ENCODE peak calls at places on chromosomes 6 and 20, in six cellular contexts. A, R, W, U, Q and V are unnamed samples.

GRCh38 chr6:39156763-39157162 is 41.8 kb upstream of the SAYSD1 start:
- DNase-seq in A (no peak), R (no peak), W (no peak), U (no peak), Q (no peak), V (no peak)

GRCh38 chr6:37731888-37732287 is 34.2 kb upstream of the MDGA1 start:
- DNase-seq in A (peak; percentile 81), R (no peak), W (no peak), U (peak; percentile 65), Q (no peak), V (peak; percentile 49)

GRCh38 chr6:65566117-65566516 is 140.9 kb downstream of the EYS start:
- DNase-seq in A (no peak), R (no peak), W (no peak), U (no peak), Q (no peak), V (no peak)

GRCh38 chr20:37534401-37535157 is 6.9 kb upstream of the BLCAP start:
- DNase-seq in A (no peak), R (no peak), W (peak; percentile 70), U (peak; percentile 92), Q (no peak), V (peak; percentile 90)

GRCh38 chr6:64221776-64222175 is 586.2 kb downstream of the PHF3 start:
- DNase-seq in A (no peak), R (no peak), W (no peak), U (no peak), Q (no peak), V (no peak)

GRCh38 chr6:136546321-136546720 is 3.9 kb downstream of the MAP7 start:
- DNase-seq in A (no peak), R (no peak), W (no peak), U (no peak), Q (no peak), V (no peak)

GRCh38 chr6:3749991-3750323 is 1.6 kb downstream of the PXDC1 start:
- DNase-seq in A (no peak), R (peak; percentile 70), W (no peak), U (no peak), Q (peak; percentile 72), V (no peak)

GRCh38 chr6:380234-381218 is 11.0 kb upstream of the IRF4 start:
- DNase-seq in A (no peak), R (no peak), W (no peak), U (no peak), Q (no peak), V (no peak)

GRCh38 chr20:31869942-31870702 is at the start of the genes DUSP15 and TTLL9:
- DNase-seq in A (peak; percentile 82), R (peak; percentile 48), W (no peak), U (no peak), Q (no peak), V (no peak)

GRCh38 chr20:381581-382290 is 1.2 kb downstream of the TRIB3 start:
- DNase-seq in A (peak; percentile 90), R (peak; percentile 81), W (peak; percentile 61), U (peak; percentile 94), Q (peak; percentile 71), V (peak; percentile 76)

GRCh38 chr20:36408219-36408618 is 102.1 kb downstream of the DLGAP4 start:
- DNase-seq in A (no peak), R (peak; percentile 53), W (no peak), U (no peak), Q (no peak), V (no peak)

GRCh38 chr20:35601021-35601973 is 14.3 kb upstream of the SPAG4 start:
- DNase-seq in A (peak; percentile 91), R (peak; percentile 83), W (no peak), U (peak; percentile 84), Q (peak; percentile 77), V (no peak)

GRCh38 chr20:22607695-22608094 is 23.3 kb upstream of the FOXA2 start:
- DNase-seq in A (no peak), R (no peak), W (no peak), U (no peak), Q (no peak), V (no peak)

GRCh38 chr6:154782245-154782644 is 49.0 kb downstream of the SCAF8 start:
- DNase-seq in A (no peak), R (no peak), W (no peak), U (no peak), Q (no peak), V (no peak)

GRCh38 chr20:54649511-54649962 is 174.1 kb downstream of the DOK5 start:
- DNase-seq in A (peak; percentile 76), R (peak; percentile 86), W (peak; percentile 62), U (peak; percentile 77), Q (peak; percentile 67), V (peak; percentile 27)

GRCh38 chr20:63911171-63911570 is 16.2 kb downstream of the DNAJC5 start:
- DNase-seq in A (no peak), R (peak; percentile 85), W (peak; percentile 12), U (no peak), Q (peak; percentile 38), V (no peak)

GRCh38 chr6:139640911-139641310 is 266.5 kb upstream of the CITED2 start:
- DNase-seq in A (no peak), R (no peak), W (no peak), U (no peak), Q (no peak), V (no peak)

GRCh38 chr6:11386323-11386722 is 151.2 kb upstream of the TMEM170B start:
- DNase-seq in A (no peak), R (no peak), W (no peak), U (peak; percentile 93), Q (no peak), V (peak; percentile 89)

GRCh38 chr20:35144694-35145093 is 2.4 kb downstream of the EDEM2 start:
- DNase-seq in A (no peak), R (no peak), W (no peak), U (peak; percentile 55), Q (no peak), V (no peak)

GRCh38 chr20:51594206-51594998 is 51.9 kb upstream of the NFATC2 start:
- DNase-seq in A (no peak), R (no peak), W (no peak), U (no peak), Q (no peak), V (no peak)

GRCh38 chr6:14278000-14278399 is 160.4 kb downstream of the CD83 start:
- DNase-seq in A (no peak), R (no peak), W (no peak), U (no peak), Q (no peak), V (no peak)

GRCh38 chr6:169420912-169421543 is 167.4 kb upstream of the THBS2 start:
- DNase-seq in A (no peak), R (peak; percentile 32), W (peak; percentile 26), U (peak; percentile 19), Q (no peak), V (no peak)
- TF ChIP-seq CTCF in A (no peak), R (no peak), W (peak; percentile 64), U (peak; percentile 25), Q (peak; percentile 39), V (no peak)

DNA sequence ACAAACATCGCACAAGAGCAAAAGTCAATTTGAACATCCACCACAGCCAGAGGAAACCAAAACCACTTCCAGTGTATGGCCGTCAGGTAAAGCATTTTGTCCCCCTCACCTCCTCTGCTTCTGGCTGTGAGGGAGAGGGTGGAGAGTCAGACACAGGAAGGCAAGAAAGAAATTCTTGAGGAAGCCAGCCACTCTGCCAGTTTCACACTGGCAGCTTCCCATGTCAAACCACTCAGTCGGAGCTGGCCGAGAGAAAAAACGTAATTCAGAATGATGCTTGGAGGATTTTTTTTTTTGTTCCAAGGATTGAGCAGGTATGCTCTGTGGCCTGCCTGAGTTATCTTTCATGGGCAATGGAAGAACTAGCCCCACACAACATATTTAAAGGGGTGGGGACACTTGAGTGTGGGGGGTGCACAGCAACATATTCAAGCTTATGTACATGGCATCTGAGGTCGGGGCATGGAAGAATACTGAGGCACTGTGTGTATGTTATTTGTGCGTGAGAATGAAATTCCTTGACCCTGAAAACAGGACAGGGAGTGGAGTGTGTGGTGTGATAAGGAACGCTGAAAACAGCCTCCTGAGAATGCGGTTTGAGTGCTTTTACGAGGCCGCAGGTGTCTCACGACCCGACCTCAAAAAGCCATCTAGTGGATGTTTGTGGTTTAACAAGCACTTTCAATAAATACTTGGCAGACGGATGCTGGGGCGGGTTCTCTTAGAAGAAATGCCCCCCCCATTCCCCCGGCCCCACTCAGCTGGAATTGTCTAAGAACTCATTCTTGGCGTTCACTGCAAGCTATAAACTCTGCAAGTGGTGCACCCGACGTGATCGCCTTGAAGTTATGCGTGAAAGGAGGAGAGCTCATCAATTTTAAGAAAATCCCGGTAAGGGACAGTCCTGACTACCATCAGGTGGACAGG is 27.5 kb upstream of the ZBTB22 start:
- DNase-seq in A (peak; percentile 87), R (peak; percentile 37), W (peak; percentile 74), U (peak; percentile 89), Q (peak; percentile 57), V (peak; percentile 74)
- H3K4me3 ChIP-seq in A (peak overlapping the region; percentile 27), R (no peak overlapping the region), W (no peak overlapping the region), U (peak overlapping the region; percentile 44), Q (no peak overlapping the region), V (peak overlapping the region; percentile 18)

GRCh38 chr6:41231246-41231645 is 3.1 kb downstream of the TREML4 start:
- DNase-seq in A (no peak), R (no peak), W (no peak), U (no peak), Q (no peak), V (no peak)

GRCh38 chr6:41226752-41227151 is 1.4 kb upstream of the TREML4 start:
- DNase-seq in A (no peak), R (no peak), W (no peak), U (no peak), Q (no peak), V (no peak)

GRCh38 chr6:41229716-41230115 is 1.6 kb downstream of the TREML4 start:
- DNase-seq in A (no peak), R (no peak), W (no peak), U (no peak), Q (no peak), V (no peak)

GRCh38 chr6:41228088-41228487 is at the start of gene TREML4:
- DNase-seq in A (no peak), R (no peak), W (no peak), U (no peak), Q (no peak), V (no peak)

DNA sequence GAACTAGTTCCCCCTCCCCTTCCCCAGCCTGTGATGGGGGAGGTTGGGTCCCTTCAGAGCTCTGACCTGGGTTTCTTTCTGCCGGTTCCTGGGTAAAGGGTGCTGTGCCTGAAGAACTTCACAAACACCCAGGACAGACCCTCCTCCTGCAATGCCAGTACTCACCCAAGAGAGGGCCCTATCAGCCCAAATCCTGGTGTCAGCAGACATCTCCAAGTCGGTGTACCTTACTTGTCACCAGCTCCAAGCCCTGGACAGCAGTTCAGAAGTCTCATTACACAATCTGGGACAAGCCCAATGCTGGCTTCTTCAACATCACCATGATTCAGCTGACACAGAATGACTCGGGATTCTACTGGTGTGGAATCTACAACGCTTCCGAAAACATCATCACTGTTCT is 467 bp downstream of the TREML4 start:
- DNase-seq in A (no peak), R (no peak), W (no peak), U (peak; percentile 27), Q (no peak), V (no peak)
- TF ChIP-seq CTCF in A (no peak), R (no peak), W (peak; percentile 30), U (no peak), Q (no peak), V (peak; percentile 21)

GRCh38 chr6:19137419-19138035 is 699.6 kb upstream of the ID4 start:
- DNase-seq in A (no peak), R (no peak), W (no peak), U (no peak), Q (no peak), V (no peak)

DNA sequence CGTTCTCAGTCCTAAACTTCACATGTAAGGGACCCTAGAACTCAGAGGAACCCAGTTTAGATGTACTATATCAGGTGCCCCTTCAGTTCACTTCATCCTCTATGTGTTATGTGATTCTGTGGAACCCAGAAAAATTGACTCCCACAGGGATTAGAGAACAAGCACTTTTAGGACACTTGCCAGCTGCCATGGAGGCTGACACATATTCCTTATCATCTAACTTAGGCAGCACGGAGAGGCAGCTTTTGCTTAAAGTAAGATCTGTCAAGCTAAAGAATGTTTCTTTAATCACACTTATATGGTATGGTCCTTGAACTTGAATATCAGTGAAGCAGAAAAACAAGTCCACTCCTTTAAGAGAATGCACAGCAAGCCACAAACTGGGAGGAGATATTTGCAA is 701.5 kb upstream of the ID4 start:
- DNase-seq in A (no peak), R (no peak), W (no peak), U (no peak), Q (no peak), V (no peak)
- H3K4me3 ChIP-seq in A (no peak overlapping the region), R (no peak overlapping the region), W (no peak overlapping the region), U (no peak overlapping the region), Q (no peak overlapping the region), V (no peak overlapping the region)